ENCODE peak calls at places on chromosomes 4 and X, in ten cellular contexts. One of them, this sample, is unnamed.

GRCh38 chr4:74444891-74445642 is at the start of gene AREG:
- DNase-seq in stomach: peak
- DNase-seq in body of pancreas: peak
- DNase-seq in Right ventricle myocardium superior: peak
- DNase-seq in stimulated activated CD4-positive, alpha-beta T cell treated with anti-CD3 and anti-CD28 coated beads, Interleukin-1b, Interleukin-23, amount 100 ng/mL, for 24 hours: peak
- DNase-seq in NCI-H345: peak
- DNase-seq in AG08395: peak
- DNase-seq in Panc1: no peak
- DNase-seq in DND-41: no peak
- DNase-seq in nucleus accumbens: no peak
- DNase-seq in this sample: peak

GRCh38 chr4:128357286-128357685 is 69.7 kb upstream of the PGRMC2 start:
- DNase-seq in NCI-H345: no peak
- DNase-seq in stimulated activated CD4-positive, alpha-beta T cell treated with anti-CD3 and anti-CD28 coated beads, Interleukin-1b, Interleukin-23, amount 100 ng/mL, for 24 hours: no peak
- DNase-seq in stomach: no peak
- DNase-seq in Right ventricle myocardium superior: no peak
- DNase-seq in Panc1: no peak
- DNase-seq in DND-41: no peak
- DNase-seq in AG08395: no peak
- DNase-seq in body of pancreas: no peak
- DNase-seq in nucleus accumbens: no peak
- DNase-seq in this sample: no peak

GRCh38 chr4:100977746-100978397 is 369.5 kb downstream of the PPP3CA start:
- DNase-seq in Right ventricle myocardium superior: no peak
- DNase-seq in DND-41: no peak
- DNase-seq in stimulated activated CD4-positive, alpha-beta T cell treated with anti-CD3 and anti-CD28 coated beads, Interleukin-1b, Interleukin-23, amount 100 ng/mL, for 24 hours: no peak
- DNase-seq in nucleus accumbens: no peak
- DNase-seq in NCI-H345: no peak
- DNase-seq in body of pancreas: no peak
- DNase-seq in stomach: no peak
- DNase-seq in AG08395: no peak
- DNase-seq in Panc1: no peak
- DNase-seq in this sample: no peak

GRCh38 chr4:183354213-183354612 is 32.0 kb upstream of the CLDN24 start:
- DNase-seq in body of pancreas: no peak
- DNase-seq in Panc1: no peak
- DNase-seq in Right ventricle myocardium superior: no peak
- DNase-seq in AG08395: no peak
- DNase-seq in DND-41: no peak
- DNase-seq in stimulated activated CD4-positive, alpha-beta T cell treated with anti-CD3 and anti-CD28 coated beads, Interleukin-1b, Interleukin-23, amount 100 ng/mL, for 24 hours: no peak
- DNase-seq in stomach: no peak
- DNase-seq in nucleus accumbens: no peak
- DNase-seq in NCI-H345: peak
- DNase-seq in this sample: no peak

GRCh38 chr4:1238676-1239000 is 10.3 kb downstream of the CTBP1 start:
- DNase-seq in Panc1: no peak
- DNase-seq in AG08395: no peak
- DNase-seq in DND-41: no peak
- DNase-seq in stomach: no peak
- DNase-seq in body of pancreas: no peak
- DNase-seq in nucleus accumbens: no peak
- DNase-seq in stimulated activated CD4-positive, alpha-beta T cell treated with anti-CD3 and anti-CD28 coated beads, Interleukin-1b, Interleukin-23, amount 100 ng/mL, for 24 hours: no peak
- DNase-seq in Right ventricle myocardium superior: peak
- DNase-seq in NCI-H345: no peak
- DNase-seq in this sample: no peak

GRCh38 chrX:1528884-1529203 is 8.1 kb downstream of the P2RY8 start:
- DNase-seq in stimulated activated CD4-positive, alpha-beta T cell treated with anti-CD3 and anti-CD28 coated beads, Interleukin-1b, Interleukin-23, amount 100 ng/mL, for 24 hours: no peak
- DNase-seq in DND-41: peak
- DNase-seq in nucleus accumbens: no peak
- DNase-seq in AG08395: no peak
- DNase-seq in body of pancreas: no peak
- DNase-seq in Right ventricle myocardium superior: no peak
- DNase-seq in stomach: no peak
- DNase-seq in Panc1: no peak
- DNase-seq in NCI-H345: no peak
- DNase-seq in this sample: no peak

GRCh38 chr4:167578906-167579305 is 344.6 kb upstream of the SPOCK3 start:
- DNase-seq in AG08395: no peak
- DNase-seq in stimulated activated CD4-positive, alpha-beta T cell treated with anti-CD3 and anti-CD28 coated beads, Interleukin-1b, Interleukin-23, amount 100 ng/mL, for 24 hours: no peak
- DNase-seq in body of pancreas: no peak
- DNase-seq in NCI-H345: no peak
- DNase-seq in stomach: no peak
- DNase-seq in Panc1: no peak
- DNase-seq in nucleus accumbens: no peak
- DNase-seq in Right ventricle myocardium superior: no peak
- DNase-seq in DND-41: no peak
- DNase-seq in this sample: no peak

GRCh38 chrX:155086202-155086840 is 15.0 kb downstream of the BRCC3 start:
- DNase-seq in Right ventricle myocardium superior: peak
- DNase-seq in NCI-H345: peak
- DNase-seq in AG08395: peak
- DNase-seq in stimulated activated CD4-positive, alpha-beta T cell treated with anti-CD3 and anti-CD28 coated beads, Interleukin-1b, Interleukin-23, amount 100 ng/mL, for 24 hours: no peak
- DNase-seq in Panc1: no peak
- DNase-seq in nucleus accumbens: no peak
- DNase-seq in stomach: no peak
- DNase-seq in DND-41: peak
- DNase-seq in body of pancreas: peak
- DNase-seq in this sample: no peak

GRCh38 chr4:142126890-142127497 is 490.6 kb downstream of the IL15 start:
- DNase-seq in NCI-H345: peak
- DNase-seq in body of pancreas: peak
- DNase-seq in Panc1: peak
- DNase-seq in DND-41: peak
- DNase-seq in stimulated activated CD4-positive, alpha-beta T cell treated with anti-CD3 and anti-CD28 coated beads, Interleukin-1b, Interleukin-23, amount 100 ng/mL, for 24 hours: peak
- DNase-seq in Right ventricle myocardium superior: peak
- DNase-seq in stomach: peak
- DNase-seq in AG08395: peak
- DNase-seq in nucleus accumbens: peak
- DNase-seq in this sample: no peak

GRCh38 chr4:128465523-128465922 is 177.9 kb upstream of the PGRMC2 start:
- DNase-seq in Panc1: no peak
- DNase-seq in nucleus accumbens: no peak
- DNase-seq in NCI-H345: no peak
- DNase-seq in Right ventricle myocardium superior: no peak
- DNase-seq in stomach: no peak
- DNase-seq in stimulated activated CD4-positive, alpha-beta T cell treated with anti-CD3 and anti-CD28 coated beads, Interleukin-1b, Interleukin-23, amount 100 ng/mL, for 24 hours: no peak
- DNase-seq in AG08395: no peak
- DNase-seq in DND-41: no peak
- DNase-seq in body of pancreas: no peak
- DNase-seq in this sample: no peak

GRCh38 chrX:58051346-58051745 is 141.1 kb upstream of the ZXDA start:
- DNase-seq in body of pancreas: no peak
- DNase-seq in NCI-H345: no peak
- DNase-seq in stimulated activated CD4-positive, alpha-beta T cell treated with anti-CD3 and anti-CD28 coated beads, Interleukin-1b, Interleukin-23, amount 100 ng/mL, for 24 hours: no peak
- DNase-seq in AG08395: no peak
- DNase-seq in DND-41: no peak
- DNase-seq in Panc1: no peak
- DNase-seq in stomach: no peak
- DNase-seq in Right ventricle myocardium superior: no peak
- DNase-seq in nucleus accumbens: no peak
- DNase-seq in this sample: no peak

GRCh38 chrX:53128097-53128749 is 34.3 kb downstream of the KANTR start:
- DNase-seq in NCI-H345: no peak
- DNase-seq in body of pancreas: no peak
- DNase-seq in AG08395: peak
- DNase-seq in stimulated activated CD4-positive, alpha-beta T cell treated with anti-CD3 and anti-CD28 coated beads, Interleukin-1b, Interleukin-23, amount 100 ng/mL, for 24 hours: no peak
- DNase-seq in Panc1: no peak
- DNase-seq in stomach: no peak
- DNase-seq in DND-41: no peak
- DNase-seq in Right ventricle myocardium superior: no peak
- DNase-seq in nucleus accumbens: no peak
- DNase-seq in this sample: no peak

GRCh38 chr4:581753-582361 is 5.8 kb upstream of the TMEM271 start:
- DNase-seq in AG08395: no peak
- DNase-seq in DND-41: no peak
- DNase-seq in NCI-H345: no peak
- DNase-seq in Panc1: no peak
- DNase-seq in nucleus accumbens: no peak
- DNase-seq in body of pancreas: no peak
- DNase-seq in Right ventricle myocardium superior: no peak
- DNase-seq in stomach: no peak
- DNase-seq in stimulated activated CD4-positive, alpha-beta T cell treated with anti-CD3 and anti-CD28 coated beads, Interleukin-1b, Interleukin-23, amount 100 ng/mL, for 24 hours: no peak
- DNase-seq in this sample: no peak

GRCh38 chrX:21612154-21612553 is 46.0 kb downstream of the KLHL34 start:
- DNase-seq in stomach: no peak
- DNase-seq in DND-41: no peak
- DNase-seq in body of pancreas: no peak
- DNase-seq in stimulated activated CD4-positive, alpha-beta T cell treated with anti-CD3 and anti-CD28 coated beads, Interleukin-1b, Interleukin-23, amount 100 ng/mL, for 24 hours: no peak
- DNase-seq in Right ventricle myocardium superior: no peak
- DNase-seq in NCI-H345: no peak
- DNase-seq in AG08395: no peak
- DNase-seq in Panc1: no peak
- DNase-seq in nucleus accumbens: no peak
- DNase-seq in this sample: no peak

GRCh38 chr4:8181844-8182243 is 17.2 kb upstream of the SH3TC1 start:
- DNase-seq in nucleus accumbens: no peak
- DNase-seq in AG08395: no peak
- DNase-seq in stimulated activated CD4-positive, alpha-beta T cell treated with anti-CD3 and anti-CD28 coated beads, Interleukin-1b, Interleukin-23, amount 100 ng/mL, for 24 hours: no peak
- DNase-seq in Right ventricle myocardium superior: peak
- DNase-seq in body of pancreas: peak
- DNase-seq in NCI-H345: no peak
- DNase-seq in stomach: peak
- DNase-seq in DND-41: no peak
- DNase-seq in Panc1: no peak
- DNase-seq in this sample: no peak

This sample was measured in anterior cingulate cortex.